ENCODE peak calls at places on chromosomes 3 and 15, in seven cellular contexts. U is PC-3; W is CD4-positive, alpha-beta memory T cell; G is HAP-1; N is AG09309; Z is choroid plexus epithelial cell; E is astrocyte. P is an unnamed sample.

GRCh38 chr15:41241251-41241964 is 10.3 kb downstream of the CHP1 start:
- DNase-seq in U (no peak), W (no peak), G (peak; percentile 33), N (no peak), Z (peak; percentile 13), E (no peak), P (no peak)

GRCh38 chr3:62368705-62369475 is 4.5 kb downstream of the FEZF2 start:
- DNase-seq in U (no peak), W (no peak), G (no peak), N (no peak), Z (no peak), E (no peak), P (peak; percentile 72)

GRCh38 chr15:99555089-99555488 is 10.7 kb upstream of the MEF2A start:
- DNase-seq in U (no peak), W (no peak), G (no peak), N (no peak), Z (no peak), E (no peak), P (no peak)

GRCh38 chr3:146160233-146160963 is 586 bp downstream of the PLOD2 start:
- DNase-seq in U (peak; percentile 88), W (no peak), G (peak; percentile 85), N (peak; percentile 38), Z (peak; percentile 89), E (peak; percentile 81), P (peak; percentile 67)

GRCh38 chr3:112134335-112135124 is 1.5 kb upstream of the GCSAM start:
- DNase-seq in U (peak; percentile 40), W (peak; percentile 58), G (no peak), N (peak; percentile 8), Z (peak; percentile 48), E (peak; percentile 10), P (no peak)

GRCh38 chr3:133881987-133882825 is 13.5 kb downstream of the RAB6B start:
- DNase-seq in U (peak; percentile 8), W (no peak), G (no peak), N (no peak), Z (no peak), E (no peak), P (peak; percentile 20)

GRCh38 chr3:194761384-194761783 is 75.7 kb downstream of the FAM43A start:
- DNase-seq in U (peak; percentile 32), W (no peak), G (no peak), N (no peak), Z (no peak), E (no peak), P (no peak)

GRCh38 chr15:70491183-70491621 is 272.2 kb downstream of the UACA start:
- DNase-seq in U (no peak), W (no peak), G (no peak), N (no peak), Z (peak; percentile 56), E (peak; percentile 65), P (peak; percentile 57)

GRCh38 chr3:183527980-183528379 is 27.5 kb downstream of the KLHL6 start:
- DNase-seq in U (no peak), W (no peak), G (no peak), N (no peak), Z (no peak), E (no peak), P (no peak)

GRCh38 chr3:122052968-122053367 is 2.2 kb upstream of the CD86 start:
- DNase-seq in U (no peak), W (no peak), G (no peak), N (no peak), Z (no peak), E (no peak), P (no peak)

GRCh38 chr15:44584162-44584749 is 47.3 kb downstream of the EIF3J start:
- DNase-seq in U (peak; percentile 73), W (peak; percentile 51), G (no peak), N (no peak), Z (peak; percentile 37), E (no peak), P (peak; percentile 53)

GRCh38 chr15:36882487-36883108 is 217.8 kb downstream of the MEIS2 start:
- DNase-seq in U (peak; percentile 57), W (no peak), G (no peak), N (no peak), Z (no peak), E (no peak), P (peak; percentile 42)
- H3K4me3 ChIP-seq in U (peak overlapping the region; percentile 70), W (no peak overlapping the region), G (no peak overlapping the region), N (peak overlapping the region; percentile 24), Z (no peak overlapping the region), E (peak overlapping the region; percentile 52), P (peak overlapping the region; percentile 44)

GRCh38 chr3:157066335-157067071 is 93.4 kb downstream of the CCNL1 start:
- DNase-seq in U (peak; percentile 61), W (no peak), G (no peak), N (no peak), Z (no peak), E (peak; percentile 92), P (no peak)
- H3K4me3 ChIP-seq in U (no peak overlapping the region), W (no peak overlapping the region), G (no peak overlapping the region), N (no peak overlapping the region), Z (no peak overlapping the region), E (no peak overlapping the region), P (no peak overlapping the region)

GRCh38 chr3:152301745-152302181 is 33.0 kb downstream of the MBNL1 start:
- DNase-seq in U (no peak), W (no peak), G (no peak), N (no peak), Z (no peak), E (no peak), P (no peak)
- H3K4me3 ChIP-seq in U (no peak overlapping the region), W (peak overlapping the region; percentile 9), G (peak overlapping the region; percentile 35), N (no peak overlapping the region), Z (no peak overlapping the region), E (no peak overlapping the region), P (no peak overlapping the region)

GRCh38 chr15:92811514-92811913 is 88.6 kb upstream of the CHD2 start:
- DNase-seq in U (peak; percentile 61), W (no peak), G (no peak), N (no peak), Z (no peak), E (no peak), P (no peak)

GRCh38 chr15:92812271-92812670 is 87.9 kb upstream of the CHD2 start:
- DNase-seq in U (no peak), W (no peak), G (no peak), N (no peak), Z (no peak), E (no peak), P (no peak)

GRCh38 chr15:92809880-92810361 is 90.2 kb upstream of the CHD2 start:
- DNase-seq in U (peak; percentile 32), W (no peak), G (peak; percentile 36), N (no peak), Z (peak; percentile 68), E (peak; percentile 61), P (peak; percentile 72)

GRCh38 chr15:92809064-92809879 is 90.9 kb upstream of the CHD2 start:
- DNase-seq in U (peak; percentile 97), W (peak; percentile 100), G (peak; percentile 95), N (peak; percentile 82), Z (peak; percentile 98), E (peak; percentile 83), P (peak; percentile 99)

GRCh38 chr15:92810418-92811138 is 89.5 kb upstream of the CHD2 start:
- DNase-seq in U (peak; percentile 74), W (no peak), G (peak; percentile 88), N (no peak), Z (peak; percentile 86), E (peak; percentile 76), P (peak; percentile 83)
- H3K4me3 ChIP-seq in U (peak overlapping the region; percentile 68), W (peak overlapping the region; percentile 84), G (peak overlapping the region; percentile 39), N (peak overlapping the region; percentile 39), Z (peak overlapping the region; percentile 53), E (peak overlapping the region; percentile 69), P (peak overlapping the region; percentile 17)

DNA sequence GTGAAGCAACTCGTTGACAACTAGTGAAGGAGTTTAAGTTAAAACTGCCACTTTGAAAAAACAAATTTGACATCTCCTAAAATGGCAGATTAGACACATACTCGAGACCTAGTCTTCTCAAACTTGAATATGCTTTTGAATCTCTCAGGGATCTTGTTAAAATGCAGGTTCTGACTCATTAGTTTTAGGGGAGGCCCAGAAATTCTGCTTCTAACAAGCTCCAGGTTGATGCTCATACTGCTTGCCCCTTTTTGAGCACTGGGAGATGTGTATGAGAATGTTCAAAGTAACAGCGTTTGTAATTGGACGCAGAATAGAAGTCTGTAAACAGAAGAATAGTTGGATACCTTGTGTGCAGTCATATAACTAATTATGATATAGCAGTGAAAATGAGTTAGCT is 1.6 kb downstream of the C3orf38 start:
- DNase-seq in U (peak; percentile 24), W (no peak), G (no peak), N (no peak), Z (peak; percentile 36), E (peak; percentile 17), P (no peak)
- H3K4me3 ChIP-seq in U (peak overlapping the region; percentile 90), W (peak overlapping the region; percentile 33), G (peak overlapping the region; percentile 79), N (peak overlapping the region; percentile 99), Z (peak overlapping the region; percentile 99), E (peak overlapping the region; percentile 99), P (no peak overlapping the region)

P was measured in aorta.